ENCODE peak calls at places on chromosomes 11 and 22, in ten cellular contexts. Y is activated CD8-positive, alpha-beta memory T cell treated with anti-CD3 and anti-CD28 coated beads for 4 hours; I is CD8-positive, alpha-beta T cell; F is ovary; M is iPS-NIHi11; X is ELF-1; W is stimulated activated naive CD4-positive, alpha-beta T cell; H is stimulated activated CD4-positive, alpha-beta T cell treated with anti-CD3 and anti-CD28 coated beads, Interleukin-15, amount 100 ng/mL, for 24 hours; S is upper lobe of right lung; U is memory B cell. E is an unnamed sample.

GRCh38 chr11:70747285-70747684 is 349.0 kb downstream of the CTTN start:
- DNase-seq in M (no peak), S (no peak), I (no peak), U (no peak), F (no peak), W (no peak), X (peak), H (no peak), Y (no peak), E (no peak)

GRCh38 chr22:49328076-49328475 is 499.6 kb downstream of the BRD1 start:
- DNase-seq in X (no peak), I (no peak), U (no peak), S (peak), W (no peak), M (no peak), Y (no peak), H (no peak), F (no peak), E (peak)

GRCh38 chr11:96015911-96016565 is 92.1 kb upstream of the MTMR2 start:
- DNase-seq in U (no peak), X (peak), Y (peak), W (peak), F (no peak), H (peak), I (peak), M (peak), S (no peak), E (no peak)

GRCh38 chr22:26953380-26953807 is 296.0 kb downstream of the MIAT start:
- DNase-seq in Y (no peak), H (no peak), I (no peak), W (no peak), S (no peak), X (no peak), M (peak), F (no peak), U (no peak), E (no peak)

GRCh38 chr11:75107187-75107586 is 10.5 kb upstream of the OR2AT4 start:
- DNase-seq in F (no peak), H (no peak), W (no peak), I (no peak), S (no peak), Y (no peak), M (no peak), U (no peak), X (no peak), E (no peak)

GRCh38 chr11:47101452-47101851 is 75.2 kb downstream of the ARFGAP2 start:
- DNase-seq in X (no peak), I (no peak), W (no peak), M (peak), H (no peak), Y (no peak), U (no peak), F (no peak), S (no peak), E (no peak)

GRCh38 chr22:22700631-22701030 is 56.2 kb downstream of the GGTLC2 start:
- DNase-seq in I (no peak), X (no peak), M (no peak), W (no peak), S (no peak), U (no peak), Y (no peak), F (no peak), H (no peak), E (no peak)

GRCh38 chr11:2287102-2287501 is 14.6 kb downstream of the C11orf21 start:
- DNase-seq in H (no peak), F (peak), I (no peak), X (no peak), U (no peak), Y (no peak), W (no peak), S (no peak), M (no peak), E (peak)

GRCh38 chr11:1422481-1422880 is 32.7 kb downstream of the BRSK2 start:
- DNase-seq in M (peak), H (no peak), U (no peak), W (no peak), F (no peak), X (peak), Y (no peak), I (no peak), S (no peak), E (no peak)

GRCh38 chr22:19876941-19877625 is 22.4 kb upstream of the GNB1L start:
- DNase-seq in H (no peak), I (no peak), W (no peak), U (no peak), S (peak), F (no peak), M (no peak), Y (no peak), X (peak), E (peak)

GRCh38 chr11:114170226-114170625 is 110.7 kb downstream of the ZBTB16 start:
- DNase-seq in W (no peak), U (no peak), M (peak), Y (no peak), X (no peak), S (no peak), F (no peak), I (no peak), H (no peak), E (no peak)

GRCh38 chr11:65208785-65209710 is 27.3 kb downstream of the CAPN1 start:
- DNase-seq in M (no peak), U (no peak), F (no peak), S (no peak), H (no peak), W (no peak), X (no peak), Y (no peak), I (no peak), E (peak)

GRCh38 chr11:13674799-13675509 is 6.5 kb downstream of the FAR1 start:
- DNase-seq in F (no peak), W (no peak), U (no peak), Y (no peak), M (no peak), S (no peak), X (no peak), H (no peak), I (no peak), E (no peak)

GRCh38 chr11:64846998-64847666 is 2.7 kb upstream of the CDC42BPG start:
- DNase-seq in F (peak), W (peak), S (peak), X (peak), U (peak), H (peak), Y (peak), I (peak), M (peak), E (peak)

GRCh38 chr11:114154271-114155047 is 94.9 kb downstream of the ZBTB16 start:
- DNase-seq in S (no peak), I (no peak), M (no peak), X (no peak), U (no peak), H (no peak), Y (no peak), F (no peak), W (no peak), E (peak)

GRCh38 chr22:39680486-39680885 is 109.9 kb downstream of the CACNA1I start:
- DNase-seq in I (no peak), S (no peak), U (no peak), H (no peak), Y (no peak), M (no peak), F (no peak), X (no peak), W (no peak), E (no peak)

GRCh38 chr11:76215946-76216345 is 9.6 kb upstream of the WNT11 start:
- DNase-seq in Y (no peak), W (no peak), S (no peak), F (no peak), I (no peak), M (no peak), U (no peak), H (no peak), X (no peak), E (peak)

GRCh38 chr11:114278342-114279065 is 17.7 kb upstream of the NNMT start:
- DNase-seq in H (no peak), M (no peak), S (no peak), U (no peak), Y (no peak), I (no peak), W (no peak), X (no peak), F (no peak), E (no peak)

GRCh38 chr11:121437018-121437685 is 15.0 kb upstream of the SORL1 start:
- DNase-seq in W (no peak), F (no peak), M (no peak), X (no peak), H (no peak), Y (no peak), U (no peak), I (no peak), S (no peak), E (no peak)

GRCh38 chr22:37222440-37222971 is 10.2 kb upstream of the SSTR3 start:
- DNase-seq in Y (no peak), W (no peak), S (no peak), M (no peak), F (no peak), H (peak), I (peak), X (no peak), U (no peak), E (no peak)

GRCh38 chr11:102306817-102307814 is 10.2 kb upstream of the BIRC3 start:
- DNase-seq in H (no peak), S (no peak), F (no peak), W (no peak), Y (no peak), M (no peak), I (peak), X (no peak), U (no peak), E (no peak)

GRCh38 chr22:26642465-26643367 is 14.7 kb upstream of the MIAT start:
- DNase-seq in M (no peak), X (peak), I (peak), F (no peak), W (peak), S (no peak), U (no peak), H (peak), Y (peak), E (no peak)

GRCh38 chr22:43901976-43902643 is 10.3 kb upstream of the PNPLA5 start:
- DNase-seq in F (no peak), Y (no peak), S (no peak), H (no peak), W (no peak), X (no peak), M (no peak), U (no peak), I (no peak), E (no peak)

GRCh38 chr11:69949327-69949726 is 128.8 kb upstream of the ANO1 start:
- DNase-seq in H (no peak), U (no peak), M (peak), F (no peak), W (no peak), X (peak), Y (no peak), S (peak), I (no peak), E (peak)

GRCh38 chr11:69209038-69209350 is 53.3 kb downstream of the SMIM38 start:
- DNase-seq in W (no peak), I (no peak), Y (no peak), X (no peak), H (no peak), F (no peak), M (no peak), S (peak), U (no peak), E (no peak)

E was measured in kidney.